ENCODE peak calls at places on chromosomes 1 and 21, in nine cellular contexts. B is left lung, V is OCI-LY7, K is tibial artery, L is astrocyte of the cerebellum, Z is transverse colon, I is GM12865, N is endothelial cell, D is omental fat pad. C is an unnamed sample.

GRCh38 chr1:26290061-26290415 is 10.2 kb downstream of the SH3BGRL3 start:
- DNase-seq in B (no peak), V (no peak), K (no peak), L (no peak), Z (peak; percentile 15), I (no peak), N (no peak), D (no peak), C (no peak)

GRCh38 chr1:226064816-226065248 is 2.3 kb downstream of the H3-3A start:
- DNase-seq in B (no peak), V (peak; percentile 76), K (no peak), L (no peak), Z (peak; percentile 58), I (peak; percentile 74), N (peak; percentile 26), D (no peak), C (peak; percentile 51)

GRCh38 chr1:10170362-10170665 is 40.1 kb upstream of the KIF1B start:
- DNase-seq in B (no peak), V (no peak), K (no peak), L (no peak), Z (no peak), I (peak; percentile 72), N (no peak), D (no peak), C (peak; percentile 50)

GRCh38 chr1:98119793-98120192 is 199.0 kb upstream of the DPYD start:
- DNase-seq in B (no peak), V (no peak), K (no peak), L (no peak), Z (no peak), I (peak; percentile 2), N (peak; percentile 49), D (no peak), C (no peak)

GRCh38 chr1:15168479-15168878 is 14.9 kb downstream of the TMEM51 start:
- DNase-seq in B (no peak), V (no peak), K (no peak), L (no peak), Z (no peak), I (peak; percentile 53), N (no peak), D (no peak), C (no peak)

GRCh38 chr21:17679002-17679600 is 66.4 kb upstream of the BTG3 start:
- DNase-seq in B (no peak), V (peak; percentile 75), K (no peak), L (peak; percentile 58), Z (no peak), I (peak; percentile 78), N (no peak), D (no peak), C (peak; percentile 66)

GRCh38 chr1:160251687-160252526 is 10.4 kb downstream of the DCAF8 start:
- DNase-seq in B (no peak), V (peak; percentile 83), K (peak; percentile 82), L (peak; percentile 61), Z (peak; percentile 67), I (peak; percentile 79), N (peak; percentile 51), D (no peak), C (peak; percentile 66)

GRCh38 chr1:86753700-86754099 is 49.3 kb downstream of the SH3GLB1 start:
- DNase-seq in B (no peak), V (peak; percentile 65), K (no peak), L (no peak), Z (no peak), I (peak; percentile 51), N (no peak), D (no peak), C (no peak)

GRCh38 chr1:99748419-99748818 is 18.0 kb downstream of the FRRS1 start:
- DNase-seq in B (no peak), V (no peak), K (no peak), L (no peak), Z (no peak), I (no peak), N (no peak), D (no peak), C (no peak)

GRCh38 chr1:201149400-201149799 is 4.9 kb downstream of the TMEM9 start:
- DNase-seq in B (no peak), V (peak; percentile 63), K (no peak), L (no peak), Z (no peak), I (peak; percentile 52), N (no peak), D (no peak), C (peak; percentile 68)

GRCh38 chr1:177779325-177779965 is 190.4 kb downstream of the SEC16B start:
- DNase-seq in B (peak; percentile 45), V (no peak), K (no peak), L (no peak), Z (no peak), I (no peak), N (no peak), D (no peak), C (no peak)

GRCh38 chr21:28657576-28657975 is 335.1 kb downstream of the LTN1 start:
- DNase-seq in B (no peak), V (no peak), K (no peak), L (no peak), Z (no peak), I (no peak), N (no peak), D (no peak), C (no peak)

GRCh38 chr1:102783487-102783886 is 324.8 kb downstream of the COL11A1 start:
- DNase-seq in B (no peak), V (no peak), K (no peak), L (no peak), Z (no peak), I (no peak), N (no peak), D (no peak), C (no peak)

GRCh38 chr1:165645654-165646366 is 14.8 kb downstream of the MGST3 start:
- DNase-seq in B (no peak), V (no peak), K (no peak), L (no peak), Z (peak; percentile 88), I (peak; percentile 12), N (no peak), D (no peak), C (no peak)

GRCh38 chr1:117970251-117970650 is 40.7 kb downstream of the WDR3 start:
- DNase-seq in B (no peak), V (no peak), K (no peak), L (no peak), Z (no peak), I (no peak), N (no peak), D (no peak), C (no peak)

GRCh38 chr1:19156676-19157075 is 53.4 kb downstream of the UBR4 start:
- DNase-seq in B (no peak), V (no peak), K (no peak), L (peak; percentile 23), Z (peak; percentile 87), I (no peak), N (peak; percentile 34), D (no peak), C (no peak)

DNA sequence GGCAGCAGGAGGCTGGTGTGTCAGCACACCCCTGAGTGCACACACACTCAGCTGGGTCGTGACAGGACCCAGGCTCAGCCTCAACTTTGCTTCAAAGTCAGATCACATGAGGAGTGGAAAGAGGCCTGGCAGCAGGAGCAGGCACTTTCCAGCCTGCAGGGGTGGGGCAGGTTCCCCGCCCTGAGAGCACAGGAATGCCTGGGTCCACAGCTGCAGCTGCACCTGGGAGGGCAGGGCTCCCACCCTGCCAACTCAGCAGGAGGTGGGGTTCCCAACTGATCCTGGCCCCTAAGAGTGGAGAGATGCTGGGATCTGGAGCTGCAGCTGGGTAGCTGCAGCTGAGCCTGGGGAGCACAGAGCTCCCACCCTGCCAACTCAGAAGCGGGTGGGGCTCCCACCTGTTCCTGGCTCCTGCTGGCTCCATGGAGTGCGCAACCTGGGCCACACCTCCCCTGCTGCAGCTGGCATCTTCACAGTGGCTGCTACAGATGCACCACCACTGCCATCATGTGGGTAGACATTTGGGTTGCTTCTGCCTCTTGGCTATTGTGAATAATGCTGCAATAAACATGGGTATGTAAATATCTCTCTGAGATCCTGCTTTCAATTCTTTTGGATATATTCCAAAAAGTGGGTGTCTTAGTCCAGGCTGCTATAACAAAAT is 415.4 kb downstream of the TTLL7 start:
- DNase-seq in B (peak; percentile 38), V (no peak), K (no peak), L (no peak), Z (peak; percentile 20), I (peak; percentile 68), N (no peak), D (no peak), C (no peak)
- TF ChIP-seq CTCF in B (no peak), V (no peak), K (no peak), L (no peak), Z (no peak), I (peak; percentile 42), N (no peak), D (no peak), C (no peak)

DNA sequence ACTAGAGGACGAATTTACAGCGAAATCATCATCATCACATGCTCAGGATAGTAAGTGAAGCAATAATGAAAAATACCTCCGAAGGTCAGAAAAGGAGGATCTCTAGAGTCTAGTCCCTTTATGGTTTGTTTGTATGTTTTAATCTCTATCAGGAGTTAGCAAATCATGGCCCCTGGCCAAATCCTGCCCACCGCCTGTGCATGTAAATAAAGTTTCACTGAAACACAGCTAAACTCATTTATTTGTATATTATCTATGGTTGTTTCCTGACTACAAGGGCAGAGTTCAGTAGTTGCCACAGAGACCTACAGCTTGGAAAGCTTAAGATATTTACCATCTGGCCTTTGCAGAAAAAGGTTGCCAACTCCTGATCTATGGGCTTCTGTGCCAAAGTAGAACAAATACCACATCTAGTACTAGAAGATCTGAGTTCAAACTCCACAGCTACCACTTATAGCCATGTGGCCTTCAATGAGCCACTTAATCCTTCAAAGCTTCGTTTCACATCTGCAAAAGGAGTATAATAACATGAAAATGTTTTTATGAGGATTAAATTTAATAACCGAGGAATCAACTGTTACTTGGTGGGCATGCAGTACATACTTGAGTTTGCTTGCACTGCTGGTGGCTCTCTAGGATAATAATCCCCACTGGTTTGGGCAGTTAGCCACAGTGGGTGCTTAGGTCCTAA is 94.0 kb upstream of the KIF26B start:
- DNase-seq in B (no peak), V (no peak), K (no peak), L (no peak), Z (peak; percentile 83), I (no peak), N (no peak), D (no peak), C (no peak)
- TF ChIP-seq CTCF in B (no peak), V (no peak), K (no peak), L (no peak), Z (no peak), I (no peak), N (no peak), D (no peak), C (no peak)

DNA sequence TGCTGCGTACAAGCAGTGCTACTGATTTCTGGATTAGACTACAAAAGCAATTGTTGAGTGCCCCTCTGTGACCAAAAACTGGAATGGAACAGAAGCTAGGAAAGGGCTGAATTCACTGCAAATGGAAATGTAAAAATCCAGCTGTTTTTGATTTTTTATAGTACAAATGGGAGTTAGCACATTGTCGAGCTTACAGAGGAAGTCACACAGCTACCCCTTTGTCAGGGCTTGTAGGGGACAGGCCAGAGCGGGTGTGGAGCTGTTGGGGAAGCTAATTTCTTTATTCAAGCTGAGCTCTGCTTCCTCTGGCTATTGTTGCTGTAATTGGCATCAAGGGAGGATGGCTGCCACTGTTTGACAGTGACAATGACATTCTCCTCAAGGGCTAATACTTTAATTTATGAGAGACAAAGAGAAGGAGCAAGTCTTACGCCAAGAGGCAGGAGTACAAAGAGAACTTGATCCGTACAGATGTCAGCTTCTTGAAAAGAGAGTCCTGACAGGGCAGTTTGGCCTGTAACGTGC is 96.1 kb downstream of the SLC35F3 start:
- DNase-seq in B (no peak), V (no peak), K (no peak), L (no peak), Z (no peak), I (no peak), N (no peak), D (no peak), C (no peak)
- TF ChIP-seq CTCF in B (no peak), V (no peak), K (no peak), L (no peak), Z (no peak), I (no peak), N (no peak), D (no peak), C (no peak)

GRCh38 chr1:29689372-29690030 is 453.2 kb downstream of the PTPRU start:
- DNase-seq in B (no peak), V (no peak), K (peak; percentile 50), L (no peak), Z (no peak), I (no peak), N (no peak), D (no peak), C (no peak)
- TF ChIP-seq CTCF in B (no peak), V (no peak), K (no peak), L (no peak), Z (no peak), I (no peak), N (no peak), D (no peak), C (no peak)